ENCODE peak calls at places on chromosome 1, in five cellular contexts. I is posterior cingulate gyrus, F is heart left ventricle, Q is GM23338, Y is body of pancreas. D is an unnamed sample.

GRCh38 chr1:206808615-206809014 is 36.3 kb upstream of the IL10 start:
- DNase-seq in I (no peak), F (no peak), Q (peak), Y (no peak), D (no peak)

GRCh38 chr1:168903237-168903830 is 174.3 kb upstream of the DPT start:
- DNase-seq in I (no peak), F (no peak), Q (no peak), Y (no peak), D (no peak)

GRCh38 chr1:16122916-16123315 is 33.0 kb downstream of the EPHA2 start:
- DNase-seq in I (no peak), F (no peak), Q (no peak), Y (no peak), D (no peak)

GRCh38 chr1:30745834-30746208 is 11.8 kb downstream of the LAPTM5 start:
- DNase-seq in I (no peak), F (no peak), Q (no peak), Y (no peak), D (no peak)

GRCh38 chr1:183073320-183073719 is 50.1 kb downstream of the LAMC1 start:
- DNase-seq in I (no peak), F (no peak), Q (no peak), Y (no peak), D (no peak)

GRCh38 chr1:232487236-232487635 is 142.7 kb downstream of the SIPA1L2 start:
- DNase-seq in I (no peak), F (no peak), Q (no peak), Y (no peak), D (no peak)

GRCh38 chr1:116533425-116533820 is 37.4 kb downstream of the CD58 start:
- DNase-seq in I (no peak), F (no peak), Q (no peak), Y (no peak), D (no peak)

GRCh38 chr1:116855788-116856187 is 53.9 kb upstream of the PTGFRN start:
- DNase-seq in I (no peak), F (no peak), Q (no peak), Y (no peak), D (no peak)